ENCODE peak calls at places on chromosome 19, in four cellular contexts. D, O, Y and U are unnamed samples.

GRCh38 chr19:4829001-4829712 is 2.4 kb downstream of the TICAM1 start:
- DNase-seq in Y (peak), O (peak), D (no peak), U (no peak)

GRCh38 chr19:4061683-4062575 is 4.8 kb downstream of the ZBTB7A start:
- DNase-seq in Y (no peak), O (peak), D (peak), U (no peak)

GRCh38 chr19:16846901-16847300 is 17.7 kb downstream of the SIN3B start:
- DNase-seq in O (no peak), Y (no peak), D (no peak), U (no peak)

GRCh38 chr19:21022996-21023395 is 2.5 kb downstream of the ZNF430 start:
- DNase-seq in D (no peak), O (no peak), Y (peak), U (peak)

GRCh38 chr19:6682607-6683128 is 12.7 kb upstream of the TNFSF14 start:
- DNase-seq in O (no peak), Y (no peak), D (no peak), U (no peak)

GRCh38 chr19:57025491-57025890 is 94.3 kb upstream of the USP29 start:
- DNase-seq in Y (no peak), O (no peak), D (no peak), U (no peak)

GRCh38 chr19:11405846-11406643 is 13.1 kb downstream of the RGL3 start:
- DNase-seq in O (no peak), Y (no peak), D (no peak), U (no peak)

GRCh38 chr19:30082168-30082567 is 140.1 kb downstream of the URI1 start:
- DNase-seq in Y (no peak), O (peak), D (no peak), U (no peak)

GRCh38 chr19:44653977-44654784 is 10.5 kb downstream of the PVR start:
- DNase-seq in D (peak), O (peak), Y (peak), U (peak)

GRCh38 chr19:33431986-33432385 is 58.5 kb downstream of the CEBPG start:
- DNase-seq in Y (no peak), O (no peak), D (no peak), U (no peak)

GRCh38 chr19:10927691-10928562 is 512 bp downstream of the YIPF2 start:
- DNase-seq in D (no peak), Y (peak), O (no peak), U (peak)

GRCh38 chr19:31113250-31113685 is 236.0 kb downstream of the TSHZ3 start:
- DNase-seq in Y (no peak), D (no peak), O (no peak), U (no peak)

GRCh38 chr19:20423381-20424207 is 142.0 kb downstream of the ZNF737 start:
- DNase-seq in O (peak), Y (peak), D (peak), U (peak)

GRCh38 chr19:54188224-54188871 is 1.0 kb downstream of the MBOAT7 start:
- DNase-seq in O (no peak), D (no peak), Y (peak), U (peak)

GRCh38 chr19:56837492-56837891 is 3.0 kb downstream of the PEG3 start:
- DNase-seq in Y (no peak), D (peak), O (no peak), U (peak)

GRCh38 chr19:10412257-10412977 is 7.9 kb upstream of the PDE4A start:
- DNase-seq in Y (peak), O (no peak), D (no peak), U (no peak)

GRCh38 chr19:3369337-3370213 is 3.2 kb downstream of the NFIC start:
- DNase-seq in D (no peak), Y (no peak), O (no peak), U (no peak)

GRCh38 chr19:22901431-22902130 is 69.5 kb downstream of the ZNF723 start:
- DNase-seq in Y (no peak), D (no peak), O (no peak), U (no peak)

GRCh38 chr19:19540707-19541515 is 2.8 kb downstream of the CILP2 start:
- DNase-seq in Y (peak), D (peak), O (peak), U (peak)

GRCh38 chr19:2962018-2962670 is 15.2 kb upstream of the TLE6 start:
- DNase-seq in Y (peak), D (no peak), O (no peak), U (peak)

GRCh38 chr19:40685563-40685962 is 4.9 kb downstream of the NUMBL start:
- DNase-seq in Y (no peak), D (no peak), O (no peak), U (peak)

GRCh38 chr19:34963531-34964406 is at the start of gene ZNF792:
- DNase-seq in O (peak), Y (peak), D (peak), U (peak)

GRCh38 chr19:23033721-23034120 is 30.7 kb upstream of the ZNF728 start:
- DNase-seq in O (no peak), D (no peak), Y (no peak), U (no peak)

DNA sequence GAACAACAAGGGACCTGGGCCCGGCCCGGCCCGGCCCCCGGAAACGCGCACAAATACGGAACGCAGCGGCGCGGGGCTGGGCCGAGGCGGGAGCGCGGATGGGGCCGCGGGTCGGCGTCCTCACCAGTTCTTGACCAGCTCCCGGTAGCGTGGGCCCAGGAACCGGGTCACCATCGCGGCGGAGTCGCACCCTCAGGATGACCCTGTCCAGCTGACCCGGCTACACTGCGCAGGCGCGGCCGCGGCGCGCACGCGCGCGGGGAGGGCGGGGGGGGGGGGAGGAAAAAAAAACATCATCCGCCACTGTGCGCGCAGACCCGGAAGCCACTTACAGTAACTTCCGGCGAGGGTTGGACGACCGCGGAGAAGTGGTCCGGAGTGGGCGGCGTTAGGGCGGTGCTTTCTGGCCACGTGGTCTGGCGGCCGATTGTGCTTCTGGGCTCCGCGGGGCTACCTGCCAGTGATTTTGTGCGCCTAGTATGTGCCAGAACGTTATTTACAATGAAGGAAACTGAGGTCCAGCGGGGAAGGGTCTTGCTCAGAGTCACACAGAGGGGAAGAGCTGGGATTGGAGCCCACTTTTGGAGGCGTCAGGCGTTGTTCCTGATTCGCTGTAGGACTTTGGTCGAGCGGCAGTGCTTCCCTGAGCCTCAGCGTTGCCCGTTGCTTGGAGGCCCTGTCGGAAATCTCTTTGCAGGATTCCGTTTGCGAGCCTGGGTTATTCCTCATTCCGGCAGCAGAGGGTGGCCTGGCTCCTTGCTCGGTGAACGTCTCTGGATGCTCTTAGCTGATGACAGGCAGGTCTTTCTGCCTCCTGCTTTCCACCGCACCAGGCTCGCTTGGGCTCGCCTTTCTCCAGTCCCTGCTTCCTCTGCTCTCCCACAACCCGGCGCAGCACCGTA is at the start of gene UQCR11:
- DNase-seq in Y (peak), O (peak), D (peak), U (peak)
- TF ChIP-seq POLR2A in Y (peak), O (peak), D (no peak), U (peak)

GRCh38 chr19:13986348-13986904 is 19.7 kb downstream of the RFX1 start:
- DNase-seq in O (peak), D (peak), Y (peak), U (peak)
- TF ChIP-seq POLR2A in O (no peak), D (no peak), Y (peak), U (no peak)

GRCh38 chr19:52897149-52897935 is at the start of gene ZNF320:
- DNase-seq in Y (peak), O (peak), D (peak), U (peak)
- TF ChIP-seq POLR2A in Y (peak), O (peak), D (peak), U (peak)

DNA sequence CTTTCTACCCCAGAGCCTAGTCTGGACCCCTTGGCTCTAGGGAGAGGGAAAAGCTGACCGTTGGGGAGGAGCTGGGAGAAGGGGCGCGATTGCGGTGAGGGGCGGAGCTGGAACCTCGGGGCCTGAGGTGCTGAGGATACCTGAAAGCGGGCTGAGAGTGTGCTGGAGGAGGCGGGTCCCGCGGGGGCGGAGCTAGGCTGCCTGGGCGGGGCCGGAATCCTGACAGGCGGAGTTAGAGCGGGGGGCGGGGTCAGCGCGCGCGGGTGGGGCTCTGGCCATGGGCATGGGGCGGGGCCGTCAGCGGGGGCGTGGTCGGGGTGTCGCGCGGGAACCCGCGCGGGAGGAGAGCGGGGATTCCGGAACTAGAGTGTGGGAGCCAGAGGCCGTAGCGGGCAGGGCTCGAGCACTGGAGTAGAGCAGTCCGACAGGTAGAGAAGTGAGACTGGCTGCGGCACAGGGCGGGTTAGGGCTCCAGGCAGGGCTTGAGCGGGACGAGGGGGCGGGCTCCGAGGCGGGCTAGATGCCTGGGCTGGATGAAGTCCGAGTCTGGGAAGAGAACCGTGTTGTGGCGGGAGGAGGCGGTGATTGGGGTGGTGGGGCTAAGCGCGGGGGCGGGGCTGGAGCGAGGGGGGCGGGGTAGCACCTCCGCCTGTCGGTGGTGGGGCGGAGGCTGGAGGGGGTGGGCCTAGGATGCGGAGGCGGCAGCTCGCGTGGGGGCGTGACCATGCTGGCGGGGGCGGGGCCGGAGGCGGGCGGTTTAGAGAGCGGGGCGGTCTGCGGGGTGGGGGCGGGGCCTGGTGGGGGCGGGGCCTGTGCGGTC is at the start of gene INAFM1:
- DNase-seq in D (peak), Y (peak), O (peak), U (peak)
- TF ChIP-seq POLR2A in D (peak), Y (peak), O (no peak), U (peak)

DNA sequence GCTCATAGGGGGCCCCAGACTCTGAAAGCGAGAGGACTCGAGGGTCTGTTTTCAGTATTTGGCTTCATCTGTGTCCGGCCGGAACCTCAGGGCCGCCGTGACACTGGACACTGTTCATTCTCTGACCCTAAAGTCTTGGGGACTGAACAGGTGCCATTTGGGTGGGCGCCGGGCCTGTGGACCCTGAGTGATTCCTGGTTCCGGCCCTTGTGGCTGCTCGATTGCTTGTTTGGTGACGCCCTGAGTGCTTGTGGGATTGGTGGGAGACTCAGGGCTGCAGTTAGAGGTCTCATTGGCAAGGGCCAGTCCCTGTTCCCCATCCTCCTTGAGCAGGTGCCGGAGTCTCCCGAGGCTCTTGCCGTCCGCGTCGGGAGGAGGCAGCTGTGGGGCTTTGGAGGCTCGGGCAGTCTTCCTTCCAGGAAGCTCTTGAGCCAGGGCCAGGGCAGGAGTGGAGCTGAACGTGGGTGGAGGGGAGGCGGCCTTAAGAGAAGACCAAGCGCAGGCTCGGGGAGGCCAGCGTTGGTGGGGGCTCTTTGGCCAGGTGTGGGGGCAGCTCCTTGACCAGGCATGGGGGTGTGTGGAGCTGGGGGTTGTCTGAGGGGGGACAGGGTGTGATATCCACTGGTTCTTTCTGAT is 4.7 kb downstream of the PTBP1 start:
- DNase-seq in D (peak), O (no peak), Y (no peak), U (no peak)
- TF ChIP-seq POLR2A in D (no peak), O (no peak), Y (no peak), U (no peak)

DNA sequence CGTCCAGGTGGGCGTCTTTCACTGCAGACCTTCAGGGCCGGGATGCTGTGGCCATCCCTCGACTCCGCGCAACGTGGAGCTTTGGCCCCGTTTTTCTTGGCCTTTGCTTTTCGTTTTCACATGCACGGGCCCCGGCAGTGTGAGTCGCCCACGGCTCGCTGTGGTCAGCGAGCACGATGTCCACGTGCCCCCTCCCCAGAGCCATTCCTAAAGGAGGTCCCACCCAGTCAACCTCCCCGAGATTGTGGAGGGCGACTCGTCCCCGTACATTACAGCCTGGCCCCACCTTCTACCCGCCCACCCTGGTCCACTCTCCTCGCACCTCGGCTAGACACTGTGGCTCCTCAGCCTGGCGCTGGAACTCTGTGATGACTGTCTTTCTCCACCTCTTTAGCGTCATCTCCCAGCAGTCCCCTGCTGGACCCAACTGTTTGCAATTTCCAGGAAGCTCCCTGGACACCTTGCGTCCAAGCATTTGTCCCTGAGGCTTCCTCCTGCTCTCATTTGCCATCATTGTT is 405 bp downstream of the ZNF446 start:
- DNase-seq in O (no peak), D (no peak), Y (no peak), U (no peak)
- TF ChIP-seq POLR2A in O (no peak), D (no peak), Y (no peak), U (no peak)

DNA sequence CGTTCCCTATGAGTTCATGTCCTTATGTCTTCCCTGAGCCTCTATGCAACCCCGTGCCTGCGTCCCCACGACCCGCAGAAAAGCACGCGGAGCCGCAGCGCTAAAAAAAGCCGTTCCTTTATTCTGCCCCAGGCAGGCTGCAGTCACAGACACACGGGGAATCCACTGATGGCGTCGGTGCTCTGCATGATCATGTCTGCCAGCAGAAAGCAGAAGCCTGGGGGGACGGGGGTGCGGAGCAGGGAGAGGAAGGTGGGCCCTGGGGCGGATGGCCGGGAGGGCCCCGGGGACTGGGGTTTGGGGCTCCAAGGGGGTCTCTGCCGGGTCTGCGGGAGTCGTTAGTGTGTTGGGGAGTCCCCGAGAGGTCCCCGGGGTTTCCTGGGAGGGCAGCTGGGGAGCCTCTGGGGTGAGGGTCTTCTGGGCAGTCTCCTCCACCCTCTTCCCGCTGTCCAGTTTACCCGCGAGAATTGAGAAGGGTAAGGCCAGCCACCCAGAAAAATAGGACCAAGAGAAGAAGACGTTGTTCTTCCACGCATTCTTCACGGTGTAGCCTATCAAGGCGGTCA is 894 bp upstream of the ETFB start:
- DNase-seq in O (no peak), D (no peak), Y (peak), U (peak)
- TF ChIP-seq POLR2A in O (peak), D (peak), Y (peak), U (no peak)

GRCh38 chr19:38374332-38375097 is at the start of gene PSMD8:
- DNase-seq in O (peak), Y (peak), D (peak), U (peak)
- TF ChIP-seq POLR2A in O (peak), Y (peak), D (peak), U (peak)